ENCODE peak calls at places on chromosomes 12 and 14, in six cellular contexts. F is A549, T is suprapubic skin, I is IMR-90, C is GM12891, L is right lobe of liver. R is an unnamed sample.

GRCh38 chr14:103770902-103771301 is 55.3 kb downstream of the ZFYVE21 start:
- DNase-seq in C (no peak), T (no peak), I (no peak), F (no peak), L (no peak), R (no peak)

GRCh38 chr12:55718020-55718419 is 2.2 kb upstream of the RDH5 start:
- DNase-seq in C (no peak), F (no peak), I (no peak), L (no peak), T (no peak), R (no peak)

GRCh38 chr14:69685217-69685616 is 73.8 kb downstream of the SUSD6 start:
- DNase-seq in L (no peak), F (no peak), C (no peak), T (no peak), I (peak), R (no peak)

GRCh38 chr12:103964805-103965204 is 867 bp upstream of the TDG start:
- DNase-seq in C (no peak), L (no peak), I (no peak), T (no peak), F (no peak), R (no peak)

GRCh38 chr12:57887631-57888406 is 41.3 kb upstream of the CTDSP2 start:
- DNase-seq in I (peak), T (no peak), L (no peak), C (no peak), F (no peak), R (peak)

GRCh38 chr12:113396828-113397496 is 6.7 kb downstream of the SDS start:
- DNase-seq in T (no peak), C (no peak), L (no peak), I (no peak), F (no peak), R (no peak)

GRCh38 chr12:69835048-69835447 is 10.0 kb downstream of the MYRFL start:
- DNase-seq in T (no peak), I (no peak), L (no peak), C (no peak), F (no peak), R (no peak)

GRCh38 chr14:93984987-93985410 is 8.6 kb upstream of the ASB2 start:
- DNase-seq in I (peak), F (peak), C (no peak), T (no peak), L (no peak), R (peak)

GRCh38 chr12:3996322-3996721 is 123.1 kb upstream of the PARP11 start:
- DNase-seq in F (no peak), I (no peak), L (no peak), C (no peak), T (no peak), R (no peak)

GRCh38 chr14:49867831-49868719 is 15.5 kb upstream of the NEMF start:
- DNase-seq in C (peak), I (peak), T (peak), L (peak), F (peak), R (peak)
- TF ChIP-seq POLR2A in C (peak), I (peak), T (peak), L (peak), F (peak), R (no peak)

GRCh38 chr14:96362965-96363750 is at the start of the genes ATG2B and GSKIP:
- DNase-seq in L (peak), C (peak), T (peak), F (peak), I (peak), R (peak)
- TF ChIP-seq POLR2A in L (peak), C (peak), T (no peak), F (peak), I (peak), R (peak)

GRCh38 chr12:116955382-116956021 is 44.8 kb downstream of the FBXW8 start:
- DNase-seq in I (peak), T (no peak), L (no peak), C (no peak), F (peak), R (no peak)

GRCh38 chr12:116958402-116959197 is 47.9 kb downstream of the FBXW8 start:
- DNase-seq in I (peak), L (no peak), T (no peak), F (no peak), C (no peak), R (no peak)

GRCh38 chr12:116959198-116959460 is 48.4 kb downstream of the FBXW8 start:
- DNase-seq in C (no peak), F (no peak), T (no peak), I (peak), L (no peak), R (no peak)

GRCh38 chr12:116950628-116951325 is 40.0 kb downstream of the FBXW8 start:
- DNase-seq in F (no peak), C (no peak), I (no peak), L (no peak), T (no peak), R (no peak)

GRCh38 chr12:116954700-116955381 is 44.1 kb downstream of the FBXW8 start:
- DNase-seq in F (no peak), I (no peak), C (no peak), L (peak), T (no peak), R (no peak)
- TF ChIP-seq POLR2A in F (no peak), I (no peak), C (no peak), L (no peak), T (no peak), R (no peak)

GRCh38 chr14:90827919-90828610 is 11.8 kb upstream of the TTC7B start:
- DNase-seq in L (peak), F (peak), C (peak), T (peak), I (peak), R (peak)
- TF ChIP-seq POLR2A in L (peak), F (no peak), C (no peak), T (peak), I (no peak), R (no peak)

GRCh38 chr12:46266869-46267617 is 1.8 kb downstream of the SLC38A1 start:
- DNase-seq in T (peak), F (peak), I (peak), C (no peak), L (peak), R (no peak)
- TF ChIP-seq POLR2A in T (no peak), F (no peak), I (peak), C (peak), L (no peak), R (no peak)

GRCh38 chr14:34982421-34983147 is at the start of gene SRP54:
- DNase-seq in L (peak), I (peak), T (peak), C (peak), F (peak), R (peak)
- TF ChIP-seq POLR2A in L (peak), I (peak), T (peak), C (peak), F (peak), R (peak)

DNA sequence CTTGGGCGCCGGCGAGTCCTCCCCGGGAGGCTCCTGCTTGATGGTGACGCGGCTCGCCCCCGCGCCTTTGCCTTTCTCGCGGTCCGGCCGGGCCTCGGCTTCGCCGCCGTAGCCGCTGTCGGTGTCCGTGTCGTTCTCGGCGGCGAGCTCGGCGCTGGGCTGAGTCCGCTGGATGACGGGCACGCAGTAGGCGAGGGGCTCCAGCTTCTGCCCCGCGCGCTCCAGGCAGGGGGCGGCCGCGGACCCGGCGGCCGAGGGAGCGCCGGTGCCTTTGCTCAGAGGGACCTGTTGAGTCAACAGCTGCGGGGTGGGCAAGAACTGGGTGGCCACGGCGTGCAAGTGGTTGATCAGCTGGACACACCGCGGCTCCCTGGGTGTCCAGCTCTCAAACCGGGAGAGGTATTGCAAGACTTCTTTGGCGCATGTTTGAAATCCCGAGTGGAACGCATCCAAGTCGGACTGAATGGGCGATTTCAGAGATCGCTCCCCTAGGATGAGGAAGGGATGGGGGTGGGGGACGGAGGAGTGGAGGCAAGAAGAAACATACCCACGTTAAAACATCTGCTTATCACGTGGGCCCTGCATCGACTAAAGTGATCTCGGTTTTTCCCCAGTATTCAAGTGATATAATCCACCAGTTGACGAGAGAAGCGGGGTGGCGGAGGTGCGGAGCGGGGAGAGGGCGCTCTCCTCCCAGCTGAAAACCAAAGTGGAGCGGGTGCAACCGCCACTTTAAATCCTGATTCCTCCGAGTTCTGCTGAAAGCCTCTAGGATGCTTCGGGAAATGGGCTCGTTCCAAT is 2.0 kb downstream of the BHLHE41 start:
- DNase-seq in C (no peak), I (peak), T (peak), L (peak), F (peak), R (peak)
- TF ChIP-seq POLR2A in C (no peak), I (peak), T (peak), L (no peak), F (no peak), R (no peak)